ENCODE peak calls at places on chromosomes 1 and 21, in five cellular contexts. X, E, G, C and H are unnamed samples.

GRCh38 chr1:159952932-159953331 is 1.1 kb downstream of the SLAMF9 start:
- DNase-seq in X (no peak), E (no peak), G (no peak), C (no peak), H (no peak)

GRCh38 chr1:940121-941026 is 16.7 kb downstream of the SAMD11 start:
- DNase-seq in X (peak), E (peak), G (peak), C (peak), H (no peak)

GRCh38 chr1:184664042-184664659 is 90.5 kb downstream of the EDEM3 start:
- DNase-seq in X (peak), E (peak), G (peak), C (peak), H (no peak)

GRCh38 chr1:101993703-101994102 is 3.0 kb downstream of the OLFM3 start:
- DNase-seq in X (peak), E (no peak), G (no peak), C (no peak), H (no peak)

GRCh38 chr1:12562955-12563576 is 54.9 kb downstream of the DHRS3 start:
- DNase-seq in X (no peak), E (no peak), G (no peak), C (no peak), H (no peak)

GRCh38 chr1:14869197-14869596 is 270.7 kb downstream of the KAZN start:
- DNase-seq in X (no peak), E (no peak), G (no peak), C (no peak), H (no peak)

GRCh38 chr1:64293820-64294219 is 90.4 kb downstream of the UBE2U start:
- DNase-seq in X (no peak), E (no peak), G (no peak), C (no peak), H (no peak)

GRCh38 chr21:45141507-45141906 is 67.1 kb downstream of the ADARB1 start:
- DNase-seq in X (no peak), E (no peak), G (no peak), C (no peak), H (no peak)

GRCh38 chr1:147235822-147236221 is 6.7 kb upstream of the CHD1L start:
- DNase-seq in X (no peak), E (no peak), G (no peak), C (no peak), H (no peak)

GRCh38 chr1:226123591-226124471 is 61.3 kb downstream of the H3-3A start:
- DNase-seq in X (no peak), E (no peak), G (no peak), C (no peak), H (no peak)

GRCh38 chr1:9835758-9836631 is 12.2 kb upstream of the CLSTN1 start:
- DNase-seq in X (peak), E (no peak), G (peak), C (peak), H (no peak)

GRCh38 chr21:16304189-16304588 is 574.4 kb downstream of the USP25 start:
- DNase-seq in X (no peak), E (no peak), G (no peak), C (no peak), H (no peak)

GRCh38 chr1:48190893-48191292 is 31.6 kb upstream of the SLC5A9 start:
- DNase-seq in X (no peak), E (no peak), G (no peak), C (no peak), H (no peak)

GRCh38 chr1:168465942-168466702 is 77.7 kb downstream of the XCL2 start:
- DNase-seq in X (peak), E (no peak), G (peak), C (no peak), H (no peak)

GRCh38 chr1:244599937-244600350 is 53.0 kb upstream of the DESI2 start:
- DNase-seq in X (peak), E (peak), G (peak), C (no peak), H (no peak)

GRCh38 chr1:204334455-204334854 is 25.3 kb downstream of the PLEKHA6 start:
- DNase-seq in X (no peak), E (no peak), G (no peak), C (no peak), H (no peak)

GRCh38 chr1:7373936-7374760 is 396.9 kb upstream of the VAMP3 start:
- DNase-seq in X (no peak), E (no peak), G (no peak), C (no peak), H (no peak)

GRCh38 chr1:39132505-39133339 is 71.8 kb upstream of the MACF1 start:
- DNase-seq in X (peak), E (peak), G (no peak), C (peak), H (no peak)

GRCh38 chr1:66251521-66251920 is 282.4 kb upstream of the SGIP1 start:
- DNase-seq in X (peak), E (no peak), G (peak), C (no peak), H (peak)

GRCh38 chr1:109975718-109976117 is 8.8 kb upstream of the AHCYL1 start:
- DNase-seq in X (peak), E (peak), G (no peak), C (no peak), H (no peak)

GRCh38 chr1:213936571-213936970 is 51.2 kb upstream of the PROX1 start:
- DNase-seq in X (no peak), E (no peak), G (no peak), C (no peak), H (no peak)

GRCh38 chr1:213934642-213935041 is 53.1 kb upstream of the PROX1 start:
- DNase-seq in X (peak), E (no peak), G (no peak), C (no peak), H (no peak)

GRCh38 chr1:213927897-213928296 is 59.9 kb upstream of the PROX1 start:
- DNase-seq in X (no peak), E (no peak), G (no peak), C (no peak), H (no peak)

DNA sequence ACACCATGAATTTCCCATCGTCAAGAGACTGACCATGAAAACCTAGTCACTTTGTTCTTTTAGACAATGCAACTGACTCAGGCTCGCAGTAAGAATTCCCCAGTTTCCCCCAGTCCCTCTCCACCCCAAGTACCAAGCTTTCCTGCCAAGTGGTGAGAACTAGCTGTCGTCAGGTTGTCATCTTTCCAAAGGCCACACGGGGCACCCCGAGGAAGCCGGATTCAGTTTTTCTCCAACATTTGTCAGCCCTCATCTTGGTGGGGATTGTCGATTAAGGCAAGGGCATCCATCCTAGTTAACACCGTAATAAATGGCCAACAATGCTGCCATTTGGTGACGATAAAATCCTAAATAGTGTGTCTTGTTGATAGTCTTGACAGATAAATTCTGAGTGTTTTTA is 56.0 kb upstream of the PROX1 start:
- DNase-seq in X (no peak), E (no peak), G (no peak), C (peak), H (no peak)
- TF ChIP-seq CTCF in X (no peak), E (no peak), G (no peak), C (peak), H (no peak)

GRCh38 chr21:38240121-38240520 is 16.7 kb upstream of the KCNJ15 start:
- DNase-seq in X (no peak), E (no peak), G (no peak), C (no peak), H (no peak)

GRCh38 chr21:38241029-38241740 is 15.6 kb upstream of the KCNJ15 start:
- DNase-seq in X (peak), E (peak), G (no peak), C (no peak), H (no peak)

GRCh38 chr21:38234395-38235142 is 22.2 kb upstream of the KCNJ15 start:
- DNase-seq in X (no peak), E (no peak), G (no peak), C (no peak), H (no peak)

GRCh38 chr21:38242036-38242435 is 14.8 kb upstream of the KCNJ15 start:
- DNase-seq in X (no peak), E (no peak), G (no peak), C (no peak), H (no peak)

DNA sequence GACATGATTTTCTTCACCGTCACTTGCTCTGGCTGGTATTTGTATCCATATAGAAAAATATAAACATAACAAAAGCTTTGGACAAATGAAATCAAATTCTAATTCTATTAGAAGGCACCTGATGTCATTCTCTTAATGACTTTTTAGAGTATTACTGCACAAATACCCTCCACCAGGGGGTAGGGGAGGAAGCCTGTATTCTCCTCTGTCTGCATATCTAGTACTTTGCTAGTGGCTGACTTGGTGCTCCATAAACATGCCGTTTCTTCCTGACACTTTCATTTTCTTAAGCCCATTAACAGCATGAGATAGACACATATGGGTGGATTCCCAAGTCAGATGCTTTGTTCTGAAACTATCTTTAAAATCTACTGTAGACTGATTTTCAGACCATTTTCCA is 20.6 kb upstream of the KCNJ15 start:
- DNase-seq in X (no peak), E (peak), G (no peak), C (no peak), H (no peak)
- TF ChIP-seq CTCF in X (peak), E (peak), G (no peak), C (no peak), H (no peak)

DNA sequence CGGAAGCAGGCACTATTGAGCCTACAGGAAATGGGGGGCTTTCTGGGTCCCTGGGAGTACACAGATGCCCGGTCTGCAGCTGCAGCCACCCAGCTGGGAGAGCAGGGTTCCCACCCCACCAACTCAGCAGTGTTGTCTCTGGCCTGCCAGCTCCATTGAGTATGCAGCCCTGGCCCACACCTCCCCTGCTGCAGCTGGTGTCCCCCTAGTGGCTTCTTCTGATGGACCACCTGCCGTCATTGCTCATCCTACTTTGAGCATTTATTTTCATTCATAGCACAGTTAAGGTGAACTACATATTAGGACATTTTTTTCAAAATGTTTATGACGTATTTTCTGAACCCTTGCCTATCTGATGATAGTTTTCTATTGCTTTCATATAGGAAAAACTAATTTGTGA is 189.8 kb upstream of the LYPLAL1 start:
- DNase-seq in X (no peak), E (no peak), G (no peak), C (peak), H (peak)
- TF ChIP-seq CTCF in X (peak), E (peak), G (no peak), C (peak), H (peak)

GRCh38 chr1:33224166-33224707 is 32.1 kb upstream of the ZNF362 start:
- DNase-seq in X (no peak), E (no peak), G (no peak), C (no peak), H (no peak)

GRCh38 chr1:33222381-33222780 is 33.9 kb upstream of the ZNF362 start:
- DNase-seq in X (no peak), E (no peak), G (no peak), C (no peak), H (no peak)

GRCh38 chr1:33228935-33229487 is 27.3 kb upstream of the ZNF362 start:
- DNase-seq in X (peak), E (peak), G (no peak), C (no peak), H (no peak)

GRCh38 chr1:33221385-33221758 is 34.9 kb upstream of the ZNF362 start:
- DNase-seq in X (peak), E (no peak), G (no peak), C (no peak), H (no peak)

DNA sequence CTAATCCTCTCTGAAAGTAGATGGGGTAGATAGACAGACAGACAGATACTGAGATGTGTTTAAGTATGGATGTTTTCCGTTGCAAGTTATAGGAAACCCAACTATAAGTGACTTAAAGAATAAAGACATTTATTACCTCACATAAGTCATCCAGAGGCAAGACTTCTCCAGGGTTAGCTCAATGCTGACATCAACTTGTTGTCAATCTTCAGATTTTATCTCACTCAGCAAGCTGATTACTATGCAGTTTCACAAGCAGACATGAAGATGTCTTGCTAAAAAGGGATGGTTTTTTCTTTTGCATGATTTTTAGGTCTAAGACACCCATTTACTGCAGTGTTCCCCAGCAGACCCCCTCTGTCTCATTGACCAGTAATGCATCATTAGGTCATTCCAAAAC is 30.7 kb upstream of the ZNF362 start:
- DNase-seq in X (no peak), E (no peak), G (no peak), C (no peak), H (no peak)
- TF ChIP-seq CTCF in X (no peak), E (no peak), G (no peak), C (no peak), H (no peak)

GRCh38 chr1:151047925-151048644 is 534 bp downstream of the C1orf56 start:
- DNase-seq in X (peak), E (peak), G (peak), C (peak), H (no peak)
- TF ChIP-seq CTCF in X (peak), E (peak), G (peak), C (peak), H (no peak)

DNA sequence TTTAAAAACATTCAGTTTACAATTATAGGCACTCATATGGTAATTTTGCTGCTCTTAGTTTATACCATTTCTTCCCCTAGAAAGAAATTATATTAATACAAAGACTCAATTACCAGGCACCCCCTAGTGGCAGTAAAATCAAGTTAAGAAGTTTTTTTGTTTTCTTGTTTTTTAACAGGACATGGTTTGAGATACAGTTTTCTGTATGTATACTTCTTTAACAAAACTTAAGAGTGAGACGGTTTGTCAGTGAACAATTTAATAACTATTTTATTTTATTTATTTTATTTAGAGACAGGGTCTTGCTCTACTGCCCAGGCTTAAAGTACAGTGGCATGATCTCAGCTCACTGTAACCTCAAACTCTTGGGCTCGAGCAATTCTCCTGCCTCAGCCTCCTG is 224.6 kb downstream of the FAF1 start:
- DNase-seq in X (peak), E (no peak), G (no peak), C (no peak), H (peak)
- TF ChIP-seq CTCF in X (peak), E (peak), G (peak), C (peak), H (peak)

GRCh38 chr1:246002725-246003441 is 504.2 kb downstream of the SMYD3 start:
- DNase-seq in X (peak), E (peak), G (peak), C (peak), H (peak)
- TF ChIP-seq CTCF in X (peak), E (peak), G (peak), C (peak), H (peak)